ENCODE peak calls at places on chromosomes 13 and 19, in eight cellular contexts. F is GM19239, J is right atrium auricular region, X is fibroblast of the aortic adventitia, U is ELR, S is left lung, H is NCI-H1092 treated with DMSO at 0.1 percent for 48 hours, M is adrenal gland. C is an unnamed sample.

GRCh38 chr19:49946415-49946814 is 14.6 kb downstream of the SIGLEC11 start:
- DNase-seq in S (no peak), F (no peak), H (no peak), U (no peak), J (no peak), M (no peak), X (no peak), C (no peak)

GRCh38 chr19:17358395-17358794 is 18.7 kb downstream of the PLVAP start:
- DNase-seq in J (no peak), H (no peak), U (peak; percentile 62), M (no peak), S (no peak), X (no peak), F (no peak), C (no peak)

GRCh38 chr13:104408733-104409132 is 1342.5 kb upstream of the SLC10A2 start:
- DNase-seq in H (no peak), X (no peak), F (no peak), S (no peak), U (peak; percentile 17), M (no peak), J (no peak), C (no peak)

GRCh38 chr13:65095118-65095517 is 2135.0 kb downstream of the PCDH9 start:
- DNase-seq in X (no peak), H (no peak), F (no peak), U (no peak), J (no peak), M (no peak), S (no peak), C (no peak)

GRCh38 chr13:51453308-51453958 is 597 bp upstream of the INTS6 start:
- DNase-seq in U (no peak), S (peak; percentile 84), H (peak; percentile 80), M (no peak), J (peak; percentile 77), X (no peak), F (peak; percentile 63), C (peak; percentile 86)

GRCh38 chr13:100547805-100548204 is 40.8 kb downstream of the GGACT start:
- DNase-seq in J (no peak), H (no peak), F (no peak), X (peak; percentile 10), U (no peak), M (no peak), S (no peak), C (peak; percentile 30)

GRCh38 chr19:15294591-15294990 is 37.7 kb downstream of the BRD4 start:
- DNase-seq in F (no peak), H (peak; percentile 51), J (no peak), S (no peak), X (peak; percentile 57), U (no peak), M (no peak), C (peak; percentile 87)

GRCh38 chr13:66673401-66673800 is 556.7 kb downstream of the PCDH9 start:
- DNase-seq in H (no peak), X (peak; percentile 94), F (no peak), S (no peak), U (peak; percentile 58), M (no peak), J (no peak), C (no peak)

GRCh38 chr19:29404015-29404414 is 121.8 kb upstream of the VSTM2B start:
- DNase-seq in U (no peak), J (no peak), X (no peak), S (no peak), F (no peak), H (peak; percentile 67), M (no peak), C (no peak)

GRCh38 chr19:6023085-6023682 is 45.2 kb upstream of the RANBP3 start:
- DNase-seq in H (no peak), M (no peak), S (peak; percentile 30), F (no peak), J (no peak), U (peak; percentile 63), X (peak; percentile 54), C (no peak)

GRCh38 chr19:17332677-17333581 is 1.7 kb downstream of the ANO8 start:
- DNase-seq in U (peak; percentile 65), X (peak; percentile 36), F (no peak), J (no peak), M (no peak), S (no peak), H (peak; percentile 15), C (peak; percentile 98)

GRCh38 chr13:102141625-102142472 is 260.0 kb downstream of the FGF14 start:
- DNase-seq in M (no peak), S (no peak), U (peak; percentile 53), J (no peak), F (no peak), X (peak; percentile 60), H (peak; percentile 36), C (no peak)

GRCh38 chr19:29145756-29146155 is 67.2 kb downstream of the UQCRFS1 start:
- DNase-seq in S (no peak), M (no peak), F (no peak), H (no peak), J (no peak), U (no peak), X (no peak), C (no peak)

GRCh38 chr13:94968040-94968756 is 255.9 kb upstream of the SOX21 start:
- DNase-seq in M (no peak), X (no peak), S (no peak), U (peak; percentile 37), F (no peak), H (peak; percentile 45), J (no peak), C (peak; percentile 23)

GRCh38 chr19:43464089-43464775 is 1.2 kb downstream of the LYPD3 start:
- DNase-seq in M (peak; percentile 81), J (no peak), F (peak; percentile 57), X (no peak), U (no peak), H (no peak), S (peak; percentile 80), C (peak; percentile 70)

GRCh38 chr19:49676136-49676689 is 858 bp upstream of the PRMT1 start:
- DNase-seq in M (peak; percentile 83), F (no peak), S (peak; percentile 87), J (peak; percentile 92), X (peak; percentile 97), H (peak; percentile 95), U (peak; percentile 92), C (peak; percentile 84)

GRCh38 chr13:67224148-67224846 is 5.8 kb downstream of the PCDH9 start:
- DNase-seq in X (peak; percentile 86), U (peak; percentile 85), M (peak; percentile 63), J (peak; percentile 90), F (no peak), H (peak; percentile 82), S (peak; percentile 55), C (peak; percentile 75)

GRCh38 chr19:36258028-36258875 is 43.3 kb downstream of the ZNF146 start:
- DNase-seq in S (no peak), F (no peak), H (no peak), X (no peak), M (peak; percentile 13), U (no peak), J (no peak), C (no peak)

GRCh38 chr13:102586615-102587014 is 10.2 kb upstream of the TPP2 start:
- DNase-seq in U (no peak), J (no peak), H (no peak), M (no peak), S (no peak), F (no peak), X (no peak), C (no peak)

GRCh38 chr19:17405250-17406038 is at the start of gene BST2:
- DNase-seq in S (peak; percentile 59), F (peak; percentile 93), U (peak; percentile 56), H (no peak), X (peak; percentile 62), J (no peak), M (peak; percentile 77), C (peak; percentile 24)

C was measured in BE2C.